ENCODE peak calls at places on chromosomes 13 and 19, in five cellular contexts. M is fibroblast of lung, L is transverse colon, D is SK-N-SH, T is IMR-90. R is an unnamed sample. For H3K4me1, the result is how much of the 10 kb centered on the place peaks cover.

GRCh38 chr19:42528354-42529247 is at the start of gene CEACAM1:
- DNase-seq in T (no peak), D (no peak), L (peak), M (no peak), R (no peak)

GRCh38 chr13:102846261-102847015 is 606 bp downstream of the ERCC5 start:
- DNase-seq in D (peak), T (peak), L (peak), M (peak), R (peak)

GRCh38 chr13:93942016-93942415 is 537.5 kb downstream of the DCT start:
- DNase-seq in L (no peak), D (no peak), M (peak), T (peak), R (no peak)

GRCh38 chr19:34336781-34337271 is 28.2 kb upstream of the GPI start:
- DNase-seq in T (peak), D (peak), M (no peak), L (no peak), R (no peak)

GRCh38 chr19:35718345-35719041 is 690 bp downstream of the KMT2B start:
- DNase-seq in M (peak), D (peak), L (peak), T (no peak), R (peak)

GRCh38 chr19:33186835-33187540 is 7.1 kb upstream of the LRP3 start:
- DNase-seq in D (no peak), L (peak), T (no peak), M (no peak), R (peak)

GRCh38 chr19:49787746-49788145 is 20.9 kb downstream of the AP2A1 start:
- DNase-seq in D (no peak), M (no peak), T (no peak), L (no peak), R (no peak)

GRCh38 chr19:32870981-32871451 is 1.4 kb upstream of the SLC7A9 start:
- DNase-seq in L (no peak), D (no peak), M (no peak), T (no peak), R (no peak)

GRCh38 chr13:65638572-65639168 is 1591.5 kb downstream of the PCDH9 start:
- DNase-seq in L (no peak), D (peak), M (peak), T (peak), R (peak)

GRCh38 chr19:55230780-55231179 is 2.2 kb upstream of the TMEM86B start:
- DNase-seq in L (no peak), M (no peak), T (no peak), D (no peak), R (no peak)

GRCh38 chr13:40974460-40975407 is 44.4 kb downstream of the ELF1 start:
- DNase-seq in T (peak), D (no peak), M (peak), L (peak), R (peak)

GRCh38 chr13:50366488-50367174 is 351.4 kb downstream of the KCNRG start:
- DNase-seq in M (no peak), D (peak), L (no peak), T (no peak), R (no peak)

GRCh38 chr13:85729296-85729695 is 69.9 kb downstream of the SLITRK6 start:
- DNase-seq in M (peak), D (no peak), T (peak), L (no peak), R (no peak)

GRCh38 chr19:55340784-55341147 is 1.1 kb downstream of the KMT5C start:
- DNase-seq in L (peak), D (peak), T (no peak), M (no peak), R (no peak)

GRCh38 chr19:23769691-23770468 is 11.2 kb upstream of the ZNF681 start:
- DNase-seq in D (no peak), L (no peak), M (no peak), T (no peak), R (no peak)

GRCh38 chr19:10751109-10751972 is 33.5 kb downstream of the DNM2 start:
- DNase-seq in M (no peak), T (no peak), D (no peak), L (peak), R (no peak)

GRCh38 chr19:10748924-10749434 is 31.1 kb downstream of the DNM2 start:
- DNase-seq in M (peak), D (peak), L (peak), T (no peak), R (no peak)

GRCh38 chr19:10748195-10748923 is 30.5 kb downstream of the DNM2 start:
- DNase-seq in L (no peak), D (no peak), T (no peak), M (no peak), R (no peak)

GRCh38 chr19:10747674-10748073 is 29.8 kb downstream of the DNM2 start:
- DNase-seq in D (no peak), T (no peak), L (peak), M (no peak), R (no peak)

GRCh38 chr19:10749435-10750384 is 31.8 kb downstream of the DNM2 start:
- DNase-seq in L (peak), D (no peak), T (no peak), M (no peak), R (no peak)
- H3K4me3 ChIP-seq in L (no peak), D (no peak), T (no peak), M (no peak), R (no peak)

GRCh38 chr19:38837304-38837626 is 5.7 kb upstream of the ECH1 start:
- DNase-seq in M (no peak), D (peak), L (no peak), T (no peak), R (peak)
- H3K27ac ChIP-seq in M (peak), D (peak), L (no peak), T (no peak), R (no peak)

GRCh38 chr13:44157614-44158013 is 216.0 kb upstream of the SERP2 start:
- DNase-seq in T (no peak), D (no peak), L (no peak), M (no peak), R (no peak)
- H3K4me1 ChIP-seq in T (under half), D (under half), L (under half), M (under half), R (under half)

GRCh38 chr13:61414136-61414535 is 1.5 kb downstream of the PCDH20 start:
- DNase-seq in T (no peak), D (peak), M (no peak), L (no peak), R (peak)
- H3K4me3 ChIP-seq in T (no peak), D (peak), M (no peak), L (peak), R (peak)

R was measured in endodermal cell.